ENCODE peak calls at places on chromosomes 13 and 19, in six cellular contexts. X is activated CD4-positive, alpha-beta T cell treated with anti-CD3 and anti-CD28 coated beads for 24 hours; U is COR-L47; J is NCI-H1092; Y is germinal center; W is GM10248. C is an unnamed sample.

GRCh38 chr19:13909430-13909829 is 3.4 kb downstream of the CC2D1A start:
- DNase-seq in X (no peak), J (no peak), U (no peak), Y (no peak), W (no peak), C (no peak)

GRCh38 chr19:46878613-46879375 is 18.0 kb downstream of the ARHGAP35 start:
- DNase-seq in U (no peak), J (no peak), W (no peak), X (no peak), Y (no peak), C (no peak)

GRCh38 chr19:6056801-6057650 is 53.3 kb downstream of the RFX2 start:
- DNase-seq in J (peak; percentile 37), W (no peak), Y (no peak), U (peak; percentile 79), X (no peak), C (no peak)

GRCh38 chr19:29640231-29640630 is 25.0 kb upstream of the PLEKHF1 start:
- DNase-seq in J (no peak), X (no peak), U (no peak), W (no peak), Y (no peak), C (no peak)

GRCh38 chr13:34587586-34587985 is 354.5 kb upstream of the NBEA start:
- DNase-seq in W (no peak), U (peak; percentile 20), J (no peak), X (no peak), Y (no peak), C (no peak)

GRCh38 chr13:60627071-60627686 is 230.2 kb downstream of the TDRD3 start:
- DNase-seq in J (peak; percentile 11), W (peak; percentile 7), Y (peak; percentile 2), X (no peak), U (peak; percentile 41), C (peak; percentile 24)

GRCh38 chr13:44249439-44249838 is 124.2 kb upstream of the SERP2 start:
- DNase-seq in X (no peak), J (no peak), W (no peak), Y (no peak), U (no peak), C (no peak)

GRCh38 chr19:40341601-40342482 is 6.4 kb downstream of the C19orf47 start:
- DNase-seq in U (no peak), J (no peak), Y (no peak), W (no peak), X (no peak), C (no peak)

GRCh38 chr19:12773571-12773970 is 1.8 kb downstream of the HOOK2 start:
- DNase-seq in U (no peak), X (no peak), J (no peak), Y (no peak), W (no peak), C (no peak)

GRCh38 chr13:46211116-46211515 is 612 bp upstream of the LRRC63 start:
- DNase-seq in Y (peak; percentile 6), J (no peak), W (peak; percentile 22), U (peak; percentile 1), X (no peak), C (peak; percentile 50)

GRCh38 chr19:14218615-14219330 is 12.8 kb upstream of the ADGRL1 start:
- DNase-seq in X (no peak), W (no peak), Y (no peak), U (no peak), J (no peak), C (no peak)

GRCh38 chr13:59960683-59961082 is 203.0 kb downstream of the DIAPH3 start:
- DNase-seq in X (no peak), U (no peak), J (no peak), W (no peak), Y (no peak), C (no peak)

GRCh38 chr19:51127755-51128154 is 3.0 kb downstream of the SIGLEC9 start:
- DNase-seq in J (no peak), X (no peak), W (no peak), U (no peak), Y (no peak), C (no peak)

GRCh38 chr13:46179576-46180368 is 2.2 kb downstream of the LCP1 start:
- DNase-seq in Y (peak; percentile 50), U (no peak), W (no peak), X (peak; percentile 57), J (no peak), C (no peak)

GRCh38 chr13:49561064-49561410 is 24.3 kb downstream of the RCBTB1 start:
- DNase-seq in Y (no peak), X (no peak), J (no peak), U (no peak), W (no peak), C (no peak)

GRCh38 chr13:95724252-95724651 is 47.3 kb downstream of the DNAJC3 start:
- DNase-seq in X (no peak), U (no peak), J (no peak), W (no peak), Y (no peak), C (no peak)

GRCh38 chr19:6065685-6066365 is 44.5 kb downstream of the RFX2 start:
- DNase-seq in J (peak; percentile 53), Y (no peak), U (peak; percentile 70), W (no peak), X (peak; percentile 31), C (no peak)

GRCh38 chr13:29140277-29140676 is 320.1 kb downstream of the MTUS2 start:
- DNase-seq in J (no peak), X (no peak), U (no peak), Y (no peak), W (no peak), C (no peak)

GRCh38 chr13:100633461-100633860 is 41.1 kb downstream of the TMTC4 start:
- DNase-seq in X (no peak), Y (no peak), U (no peak), J (no peak), W (no peak), C (no peak)

GRCh38 chr13:23715762-23716235 is 145.6 kb downstream of the TNFRSF19 start:
- DNase-seq in X (no peak), J (no peak), W (peak; percentile 35), U (no peak), Y (no peak), C (no peak)

GRCh38 chr13:79359064-79359463 is 47.0 kb downstream of the RBM26 start:
- DNase-seq in U (no peak), J (no peak), Y (no peak), W (no peak), X (no peak), C (no peak)

GRCh38 chr19:38201731-38202130 is 22.3 kb downstream of the DPF1 start:
- DNase-seq in W (no peak), J (no peak), X (no peak), U (no peak), Y (no peak), C (no peak)

GRCh38 chr19:46542428-46543230 is 47.0 kb upstream of the PNMA8B start:
- DNase-seq in U (peak; percentile 92), W (peak; percentile 76), X (peak; percentile 65), J (peak; percentile 74), Y (peak; percentile 62), C (peak; percentile 64)